ENCODE peak calls at places on chromosomes 5 and 9, in eight cellular contexts. J is dorsolateral prefrontal cortex, Q is astrocyte of the cerebellum, W is glutamatergic neuron, Y is H1, E is heart right ventricle, F is GM23338, Z is GM12864. L is an unnamed sample.

GRCh38 chr9:87800456-87800855 is 74.5 kb downstream of the CTSL start:
- DNase-seq in W (no peak), Y (no peak), E (no peak), Q (no peak), J (no peak), F (peak), Z (no peak), L (no peak)

GRCh38 chr9:95175523-95175922 is 142.0 kb downstream of the FANCC start:
- DNase-seq in E (no peak), Q (no peak), Z (no peak), F (no peak), Y (no peak), W (peak), J (no peak), L (no peak)

GRCh38 chr9:127776195-127776918 is 2.1 kb downstream of the SH2D3C start:
- DNase-seq in F (peak), W (peak), E (no peak), Z (peak), Q (no peak), Y (peak), J (no peak), L (peak)

GRCh38 chr9:6758418-6759113 is 793 bp downstream of the KDM4C start:
- DNase-seq in J (peak), Q (no peak), W (peak), Z (no peak), F (peak), Y (peak), E (peak), L (peak)

GRCh38 chr9:706606-707451 is 134.7 kb upstream of the DMRT1 start:
- DNase-seq in F (peak), W (peak), J (peak), Y (peak), Z (no peak), Q (no peak), E (peak), L (no peak)

GRCh38 chr9:108272350-108272899 is 583.4 kb downstream of the ACTL7B start:
- DNase-seq in F (peak), J (peak), E (peak), Z (no peak), W (no peak), Q (no peak), Y (peak), L (no peak)

GRCh38 chr9:97830884-97831829 is 21.9 kb upstream of the FOXE1 start:
- DNase-seq in E (no peak), W (peak), J (no peak), Z (no peak), Q (no peak), F (peak), Y (peak), L (no peak)

GRCh38 chr5:132746592-132747063 is 598 bp upstream of the CCNI2 start:
- DNase-seq in E (no peak), W (no peak), Z (no peak), J (no peak), Y (no peak), Q (no peak), F (peak), L (no peak)

GRCh38 chr5:148846930-148847329 is 20.5 kb downstream of the ADRB2 start:
- DNase-seq in F (no peak), J (no peak), Y (no peak), Z (no peak), W (no peak), E (no peak), Q (no peak), L (no peak)

GRCh38 chr9:113290052-113290607 is 13.0 kb downstream of the RNF183 start:
- DNase-seq in W (no peak), J (no peak), Y (no peak), Q (no peak), F (no peak), Z (no peak), E (no peak), L (no peak)

GRCh38 chr9:123823194-123823947 is 106.6 kb downstream of the DENND1A start:
- DNase-seq in Z (no peak), Y (no peak), W (no peak), F (peak), Q (no peak), J (no peak), E (no peak), L (no peak)

GRCh38 chr9:123820139-123820538 is 109.8 kb downstream of the DENND1A start:
- DNase-seq in F (no peak), Z (no peak), Y (no peak), E (no peak), Q (no peak), W (no peak), J (no peak), L (no peak)

GRCh38 chr9:123828449-123828848 is 101.5 kb downstream of the DENND1A start:
- DNase-seq in F (no peak), Q (no peak), E (no peak), W (no peak), J (no peak), Y (no peak), Z (no peak), L (no peak)

GRCh38 chr9:123825337-123825736 is 104.6 kb downstream of the DENND1A start:
- DNase-seq in Z (no peak), W (no peak), Q (peak), J (no peak), E (no peak), Y (no peak), F (peak), L (no peak)
- TF ChIP-seq CTCF in Z (no peak), W (peak), Q (peak), J (no peak), E (peak), Y (no peak), F (no peak), L (no peak)

GRCh38 chr5:63962345-63962744 is at the start of gene HTR1A:
- DNase-seq in E (no peak), Z (no peak), F (peak), W (peak), Y (peak), J (no peak), Q (no peak), L (no peak)

GRCh38 chr5:63963926-63964325 is 1.7 kb upstream of the HTR1A start:
- DNase-seq in E (no peak), Z (no peak), J (no peak), W (no peak), Q (no peak), Y (no peak), F (no peak), L (no peak)

GRCh38 chr5:63961125-63961597 is 1.1 kb downstream of the HTR1A start:
- DNase-seq in Q (no peak), Y (no peak), W (peak), J (peak), F (peak), Z (no peak), E (no peak), L (no peak)

GRCh38 chr5:63961598-63962161 is 565 bp downstream of the HTR1A start:
- DNase-seq in F (peak), E (no peak), W (peak), Q (no peak), J (no peak), Y (peak), Z (no peak), L (no peak)

GRCh38 chr5:63963080-63963735 is 963 bp upstream of the HTR1A start:
- DNase-seq in W (peak), Q (peak), Z (peak), Y (peak), F (peak), J (peak), E (no peak), L (no peak)
- TF ChIP-seq CTCF in W (peak), Q (peak), Z (peak), Y (peak), F (peak), J (peak), E (peak), L (peak)

DNA sequence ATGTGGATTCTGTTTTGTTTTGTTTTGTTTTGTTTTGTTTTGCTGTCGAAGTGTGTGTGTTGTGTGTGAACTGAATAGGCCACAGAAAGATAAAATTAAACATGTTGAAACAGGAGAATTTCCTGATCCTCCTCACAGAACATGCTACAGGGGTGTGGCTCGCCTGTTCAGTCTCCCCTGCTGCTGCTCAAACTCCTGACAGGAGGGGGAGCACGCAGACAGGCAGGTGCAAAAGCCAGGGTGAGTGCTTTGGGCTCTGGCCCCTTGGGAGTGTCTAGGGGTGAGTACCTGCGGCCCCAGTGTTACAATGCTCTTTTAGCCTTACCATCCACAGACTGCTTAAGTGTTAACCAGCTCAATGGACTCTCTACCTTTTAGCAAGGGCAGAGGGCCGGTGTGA is 473.5 kb downstream of the MAT2B start:
- DNase-seq in E (no peak), Q (no peak), F (peak), Z (no peak), J (no peak), W (peak), Y (no peak), L (no peak)
- TF ChIP-seq CTCF in E (no peak), Q (no peak), F (peak), Z (peak), J (no peak), W (no peak), Y (peak), L (peak)

GRCh38 chr5:1141827-1142226 is 30.0 kb upstream of the SLC12A7 start:
- DNase-seq in Q (no peak), J (no peak), W (peak), E (peak), F (no peak), Y (no peak), Z (no peak), L (no peak)
- TF ChIP-seq CTCF in Q (no peak), J (no peak), W (no peak), E (no peak), F (no peak), Y (no peak), Z (no peak), L (no peak)

DNA sequence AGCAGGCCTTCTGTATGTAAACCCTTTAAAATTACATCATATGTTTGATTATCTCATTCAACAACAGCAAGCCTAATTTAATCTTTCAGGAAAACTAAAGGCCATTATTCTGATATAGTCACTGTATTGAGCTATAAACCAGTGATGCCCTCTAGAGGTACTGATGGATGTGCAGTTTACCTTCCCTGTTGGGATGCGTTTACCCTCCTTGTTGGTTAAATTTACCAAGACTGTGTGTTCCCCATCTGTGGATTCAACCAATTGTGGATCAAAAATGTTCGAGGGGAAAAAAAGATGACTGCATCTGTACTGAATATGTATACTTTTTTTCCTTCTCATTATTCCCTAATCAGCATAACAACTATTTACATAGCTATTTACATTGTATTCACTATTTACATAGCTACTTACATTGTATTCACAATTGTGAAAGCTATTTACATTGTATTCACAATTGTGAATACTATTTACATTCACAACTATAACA is 3.7 kb upstream of the BAAT start:
- DNase-seq in J (no peak), Z (no peak), F (peak), Y (no peak), Q (no peak), E (no peak), W (no peak), L (no peak)
- TF ChIP-seq CTCF in J (peak), Z (peak), F (peak), Y (peak), Q (peak), E (peak), W (no peak), L (peak)

GRCh38 chr5:163867324-163867723 is 361.9 kb downstream of the MAT2B start:
- DNase-seq in J (no peak), Y (no peak), Z (no peak), Q (no peak), F (no peak), E (no peak), W (no peak), L (no peak)
- TF ChIP-seq CTCF in J (no peak), Y (no peak), Z (no peak), Q (no peak), F (no peak), E (no peak), W (no peak), L (no peak)

GRCh38 chr9:129887210-129888084 is 52.2 kb downstream of the USP20 start:
- DNase-seq in W (no peak), Z (no peak), F (no peak), Y (no peak), J (no peak), E (no peak), Q (no peak), L (no peak)

GRCh38 chr9:129885670-129886106 is 50.4 kb downstream of the USP20 start:
- DNase-seq in Q (peak), J (peak), W (peak), Z (no peak), F (peak), Y (peak), E (peak), L (peak)

GRCh38 chr9:129884220-129885017 is 49.2 kb downstream of the USP20 start:
- DNase-seq in J (peak), Y (peak), E (peak), Z (peak), F (peak), W (peak), Q (no peak), L (peak)

GRCh38 chr9:129886226-129887174 is 51.2 kb downstream of the USP20 start:
- DNase-seq in Y (no peak), J (peak), Z (no peak), Q (no peak), W (no peak), E (no peak), F (no peak), L (peak)

DNA sequence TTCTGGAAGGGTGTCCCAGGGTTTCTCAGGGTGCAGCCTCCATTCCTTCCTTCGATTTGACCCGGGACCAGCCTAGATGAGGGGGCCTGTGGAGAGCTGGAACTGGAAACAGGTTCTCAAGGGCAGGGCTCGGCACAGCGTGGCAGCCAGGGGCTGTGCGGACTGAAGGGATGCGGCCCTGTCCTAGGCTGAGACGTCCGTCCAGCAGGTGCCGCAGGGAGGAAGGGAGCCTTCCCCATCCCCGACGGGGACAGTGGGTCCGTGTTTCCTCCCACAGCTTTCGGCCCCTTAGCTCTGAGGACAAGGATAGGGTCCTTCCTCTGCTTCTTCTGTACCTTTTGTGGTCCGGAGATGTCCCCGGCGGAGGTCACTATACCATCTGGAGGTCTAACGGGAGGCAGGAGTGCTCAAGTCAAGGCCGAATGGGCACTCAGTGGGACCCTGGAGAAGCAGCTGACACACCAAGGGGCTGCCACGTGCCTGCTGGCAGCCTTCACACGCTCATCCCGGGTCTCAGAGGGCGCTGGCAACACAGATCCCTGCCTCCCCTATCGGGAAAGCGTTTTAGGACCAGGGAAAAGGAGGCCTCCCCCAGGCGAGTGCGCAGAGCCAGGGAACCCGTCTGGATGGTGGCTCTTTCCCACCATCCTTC is 49.9 kb downstream of the USP20 start:
- DNase-seq in J (no peak), Z (no peak), W (no peak), F (peak), Q (no peak), Y (peak), E (peak), L (peak)
- TF ChIP-seq CTCF in J (peak), Z (peak), W (no peak), F (peak), Q (peak), Y (no peak), E (peak), L (peak)